ENCODE peak calls at places on chromosomes 13 and 19, in six cellular contexts. Y is gastrocnemius medialis, A is AG04450, W is GM13976, Q is fibroblast of mammary gland, C is AG09319. M is an unnamed sample.
A peak's percentile ranks its signal among the peaks of the same experiment; 100 is the strongest.

GRCh38 chr19:3857449-3858003 is 11.3 kb downstream of the ZFR2 start:
- DNase-seq in Q (no peak), C (no peak), A (no peak), W (peak; percentile 87), Y (no peak), M (no peak)

GRCh38 chr19:54133312-54133956 is 4.1 kb upstream of the CNOT3 start:
- DNase-seq in C (peak; percentile 8), Y (no peak), W (no peak), A (peak; percentile 74), Q (peak; percentile 36), M (no peak)

GRCh38 chr19:53942001-53942786 is 20.5 kb upstream of the CACNG8 start:
- DNase-seq in A (no peak), C (no peak), Q (peak; percentile 10), Y (no peak), W (no peak), M (peak; percentile 45)

GRCh38 chr19:33438016-33438671 is 64.6 kb downstream of the CEBPG start:
- DNase-seq in C (no peak), Y (no peak), A (no peak), W (no peak), Q (no peak), M (no peak)

GRCh38 chr13:83220241-83220640 is 662.0 kb downstream of the SLITRK1 start:
- DNase-seq in C (no peak), Q (peak; percentile 30), W (no peak), A (no peak), Y (no peak), M (no peak)

GRCh38 chr13:66691149-66691548 is 539.0 kb downstream of the PCDH9 start:
- DNase-seq in Y (no peak), A (no peak), Q (no peak), W (no peak), C (no peak), M (no peak)

GRCh38 chr13:44439615-44440014 is 66.0 kb downstream of the SERP2 start:
- DNase-seq in A (no peak), Y (no peak), Q (no peak), C (no peak), W (no peak), M (no peak)

GRCh38 chr13:46572758-46573384 is 19.9 kb downstream of the LRCH1 start:
- DNase-seq in Q (no peak), W (no peak), Y (no peak), C (no peak), A (no peak), M (no peak)

GRCh38 chr19:51394045-51394836 is 3.9 kb upstream of the C19orf84 start:
- DNase-seq in Y (peak; percentile 92), W (peak; percentile 93), C (peak; percentile 97), Q (peak; percentile 100), A (peak; percentile 96), M (peak; percentile 99)

GRCh38 chr19:51396175-51396574 is 5.8 kb upstream of the C19orf84 start:
- DNase-seq in C (no peak), Y (no peak), A (no peak), Q (no peak), W (no peak), M (no peak)

GRCh38 chr19:51402117-51402516 is 11.7 kb upstream of the C19orf84 start:
- DNase-seq in Y (no peak), A (no peak), C (no peak), W (no peak), Q (no peak), M (no peak)

GRCh38 chr19:51398096-51398704 is 7.8 kb upstream of the C19orf84 start:
- DNase-seq in A (no peak), Y (no peak), Q (peak; percentile 45), W (no peak), C (no peak), M (no peak)
- TF ChIP-seq CTCF in A (peak; percentile 61), Y (no peak), Q (peak; percentile 58), W (peak; percentile 44), C (peak; percentile 63), M (peak; percentile 67)

GRCh38 chr19:2312819-2313501 is 5.0 kb upstream of the LINGO3 start:
- DNase-seq in W (no peak), C (no peak), Y (no peak), A (no peak), Q (no peak), M (no peak)
- TF ChIP-seq CTCF in W (no peak), C (no peak), Y (no peak), A (no peak), Q (no peak), M (no peak)

GRCh38 chr13:97810152-97810551 is 143.3 kb upstream of the IPO5 start:
- DNase-seq in Y (no peak), A (no peak), Q (peak; percentile 43), C (no peak), W (no peak), M (no peak)
- TF ChIP-seq CTCF in Y (no peak), A (peak; percentile 59), Q (peak; percentile 62), C (peak; percentile 39), W (no peak), M (no peak)

GRCh38 chr19:13097331-13098258 is 5.1 kb downstream of the LYL1 start:
- DNase-seq in A (no peak), Q (no peak), W (no peak), C (no peak), Y (no peak), M (peak; percentile 58)

GRCh38 chr19:13096968-13097330 is 5.7 kb downstream of the LYL1 start:
- DNase-seq in C (no peak), Y (no peak), W (no peak), Q (no peak), A (no peak), M (no peak)

GRCh38 chr19:13094771-13095392 is 7.8 kb downstream of the LYL1 start:
- DNase-seq in W (peak; percentile 68), A (no peak), Q (no peak), C (no peak), Y (no peak), M (peak; percentile 34)

GRCh38 chr19:13095393-13095784 is 7.3 kb downstream of the LYL1 start:
- DNase-seq in Q (no peak), Y (no peak), A (no peak), W (no peak), C (no peak), M (peak; percentile 23)

DNA sequence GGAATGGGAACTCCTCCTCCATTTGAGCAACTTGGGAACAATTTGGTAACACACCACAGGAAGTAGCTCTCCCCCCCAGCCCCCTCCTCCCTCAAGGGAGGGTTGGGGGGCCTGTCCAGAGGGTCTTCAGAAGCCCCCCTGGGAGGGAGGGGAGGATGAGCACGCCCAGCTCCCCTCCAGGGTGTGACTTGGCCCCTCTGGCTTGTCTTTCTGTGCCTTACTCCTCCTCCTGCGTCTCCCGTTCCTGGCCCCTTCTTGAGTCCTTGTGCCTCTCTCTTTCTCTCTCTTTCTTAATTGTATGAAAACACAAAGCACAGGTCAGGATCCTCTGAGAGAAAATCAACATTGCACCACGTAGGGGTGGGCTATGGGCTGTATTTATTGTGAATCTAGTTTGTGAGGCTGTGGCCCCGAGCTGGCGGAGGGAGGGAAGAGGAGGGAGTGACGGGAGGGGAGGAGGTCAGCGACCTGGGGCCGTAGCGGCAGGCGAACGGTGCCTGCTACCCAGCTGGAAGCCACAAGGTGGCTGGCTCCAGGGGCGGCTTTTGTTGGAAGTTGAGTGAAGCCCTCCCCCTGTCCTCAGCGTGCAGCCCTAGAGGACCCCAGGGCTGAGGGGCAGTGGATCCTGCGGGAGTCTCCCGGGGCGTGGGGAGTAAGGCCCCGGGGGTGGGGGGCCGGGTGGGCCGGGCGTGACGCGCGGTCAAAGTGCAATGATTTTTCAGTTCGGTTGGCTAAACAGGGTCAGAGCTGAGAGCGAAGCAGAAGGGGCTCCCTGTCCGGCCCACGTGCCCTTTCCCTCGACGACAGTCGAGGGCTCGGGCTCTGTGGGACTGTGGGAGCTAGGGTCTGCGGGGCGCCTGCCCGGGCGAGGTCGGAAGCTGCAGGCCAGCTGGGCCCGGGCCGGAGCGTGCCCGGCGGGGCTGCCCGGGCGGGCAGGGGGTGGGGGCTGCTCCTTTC is 6.4 kb downstream of the LYL1 start:
- DNase-seq in W (no peak), Y (no peak), C (no peak), A (no peak), Q (no peak), M (peak; percentile 37)
- TF ChIP-seq CTCF in W (no peak), Y (no peak), C (no peak), A (no peak), Q (no peak), M (no peak)

DNA sequence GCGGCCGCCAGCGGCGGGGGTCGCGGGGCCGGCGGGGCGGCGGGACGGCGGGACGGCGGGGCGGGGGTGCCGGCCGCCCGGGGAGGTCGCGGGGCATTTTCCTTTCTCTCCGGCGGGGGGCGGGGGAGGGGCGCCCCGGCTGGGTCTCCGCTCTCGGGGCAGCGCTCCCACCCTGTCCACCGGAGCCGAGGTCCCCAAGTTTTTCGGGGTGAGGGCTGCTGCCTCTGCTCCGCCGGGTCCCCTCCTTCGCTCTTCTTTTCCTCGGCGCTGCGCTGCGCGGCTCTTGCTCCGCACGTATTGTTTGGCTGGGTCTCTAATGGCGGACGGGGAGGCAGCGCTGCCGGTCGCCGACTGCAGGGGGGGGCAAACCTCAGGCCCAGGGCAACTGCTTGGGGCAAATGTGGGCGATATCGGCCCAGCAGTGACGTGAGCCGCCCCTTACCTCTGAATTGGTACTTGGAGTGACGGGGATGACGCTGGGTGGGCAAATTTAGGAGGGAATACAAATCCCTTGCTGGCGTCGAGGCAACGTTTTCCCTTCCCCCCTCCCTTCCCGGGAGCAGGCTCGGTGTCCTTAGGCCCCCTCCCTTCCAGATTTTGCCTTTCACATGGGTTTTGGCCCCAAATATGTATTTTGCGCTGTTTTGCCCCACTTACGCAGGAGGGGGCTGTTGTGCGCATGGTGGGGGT is 759 bp downstream of the ZMYM2 start:
- DNase-seq in Q (peak; percentile 29), C (no peak), W (peak; percentile 60), A (no peak), Y (peak; percentile 17), M (peak; percentile 84)
- TF ChIP-seq CTCF in Q (no peak), C (peak; percentile 6), W (peak; percentile 21), A (peak; percentile 22), Y (peak; percentile 32), M (no peak)

DNA sequence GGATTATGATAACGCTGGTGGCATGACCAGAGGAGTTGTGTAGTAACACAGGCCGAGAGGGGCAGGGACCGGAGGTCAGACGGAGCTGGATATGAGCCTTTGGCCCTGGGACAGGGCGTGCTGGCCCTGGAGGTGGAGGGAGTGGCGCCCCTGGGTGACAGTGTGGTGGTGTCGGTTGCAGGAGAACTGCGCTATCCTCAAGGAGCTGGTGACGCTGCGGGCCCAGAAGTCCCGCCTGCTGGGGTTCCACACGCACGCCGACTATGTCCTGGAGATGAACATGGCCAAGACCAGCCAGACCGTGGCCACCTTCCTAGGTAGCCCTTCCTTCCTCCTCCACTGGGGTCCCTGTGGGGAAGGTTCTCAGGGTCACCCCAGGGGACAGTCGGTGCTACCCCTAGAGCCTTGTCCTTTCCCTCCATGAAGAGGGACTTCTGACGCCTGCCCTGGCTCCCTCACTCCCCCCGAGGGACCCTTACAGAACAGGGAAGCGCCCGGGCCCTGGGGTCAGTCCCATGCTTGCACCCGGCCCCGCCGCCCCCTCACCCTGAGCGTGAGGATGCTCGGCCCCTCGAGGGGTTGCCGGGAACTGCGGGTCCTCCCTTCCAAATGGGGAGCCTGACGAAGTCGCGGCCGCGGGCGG is 12.8 kb upstream of the ZNF554 start:
- DNase-seq in A (no peak), Q (no peak), C (no peak), W (no peak), Y (no peak), M (no peak)
- TF ChIP-seq CTCF in A (no peak), Q (no peak), C (no peak), W (no peak), Y (no peak), M (no peak)

GRCh38 chr19:57578487-57579205 is at the start of gene ZNF416:
- DNase-seq in W (peak; percentile 99), C (peak; percentile 91), Q (peak; percentile 99), A (peak; percentile 97), Y (peak; percentile 98), M (peak; percentile 98)
- TF ChIP-seq CTCF in W (peak; percentile 33), C (peak; percentile 21), Q (peak; percentile 3), A (peak; percentile 11), Y (no peak), M (no peak)